ENCODE peak calls at places on chromosomes 5 and 9, in four cellular contexts. X is HCT116, U is endothelial cell of umbilical vein, B is body of pancreas. V is an unnamed sample.

GRCh38 chr5:132272341-132273210 is 15.1 kb downstream of the PDLIM4 start:
- DNase-seq in X (no peak), U (peak), B (peak), V (no peak)

GRCh38 chr5:62720036-62720441 is 141.4 kb downstream of the LRRC70 start:
- DNase-seq in X (peak), U (peak), B (peak), V (no peak)

GRCh38 chr9:88258012-88258411 is 119.7 kb upstream of the SPATA31C2 start:
- DNase-seq in X (no peak), U (peak), B (peak), V (no peak)

GRCh38 chr5:73740274-73740790 is 114.3 kb downstream of the ARHGEF28 start:
- DNase-seq in X (no peak), U (peak), B (no peak), V (no peak)

GRCh38 chr5:76947064-76947463 is 5.8 kb upstream of the CRHBP start:
- DNase-seq in X (no peak), U (peak), B (no peak), V (no peak)

GRCh38 chr5:176922817-176923216 is 23.7 kb upstream of the HK3 start:
- DNase-seq in X (no peak), U (no peak), B (no peak), V (no peak)

GRCh38 chr5:131389096-131389868 is 125.4 kb downstream of the CDC42SE2 start:
- DNase-seq in X (no peak), U (no peak), B (no peak), V (no peak)

GRCh38 chr5:173639-174600 is 17.4 kb upstream of the LRRC14B start:
- DNase-seq in X (no peak), U (no peak), B (no peak), V (no peak)

GRCh38 chr9:70217029-70217428 is 41.7 kb upstream of the SMC5 start:
- DNase-seq in X (no peak), U (no peak), B (no peak), V (no peak)

GRCh38 chr5:147559725-147560124 is 49.9 kb upstream of the DPYSL3 start:
- DNase-seq in X (no peak), U (peak), B (no peak), V (no peak)

GRCh38 chr9:7983361-7983974 is 183.9 kb upstream of the DMAC1 start:
- DNase-seq in X (no peak), U (no peak), B (no peak), V (no peak)

GRCh38 chr9:102479191-102479590 is 515.9 kb upstream of the CYLC2 start:
- DNase-seq in X (no peak), U (no peak), B (no peak), V (peak)

GRCh38 chr5:122200894-122201293 is 71.5 kb downstream of the ZNF474 start:
- DNase-seq in X (no peak), U (no peak), B (no peak), V (no peak)

GRCh38 chr5:35990941-35991592 is at the start of gene UGT3A1:
- DNase-seq in X (no peak), U (no peak), B (no peak), V (no peak)

GRCh38 chr9:1434082-1434481 is 383.9 kb downstream of the DMRT2 start:
- DNase-seq in X (no peak), U (no peak), B (no peak), V (no peak)

GRCh38 chr9:73153793-73154227 is 2.1 kb downstream of the ANXA1 start:
- DNase-seq in X (no peak), U (peak), B (no peak), V (no peak)

GRCh38 chr5:58963361-58963760 is 380.5 kb downstream of the RAB3C start:
- DNase-seq in X (no peak), U (no peak), B (no peak), V (no peak)

GRCh38 chr5:157994906-157995519 is 136.1 kb upstream of the CLINT1 start:
- DNase-seq in X (peak), U (peak), B (peak), V (peak)

GRCh38 chr5:8517461-8517860 is 648.5 kb downstream of the MTRR start:
- DNase-seq in X (no peak), U (no peak), B (no peak), V (no peak)

GRCh38 chr5:116970318-116970717 is 395.7 kb upstream of the SEMA6A start:
- DNase-seq in X (no peak), U (no peak), B (no peak), V (no peak)

GRCh38 chr5:146331257-146331822 is 7.3 kb upstream of the POU4F3 start:
- DNase-seq in X (no peak), U (no peak), B (no peak), V (no peak)

GRCh38 chr5:149237662-149238061 is 34.0 kb upstream of the AFAP1L1 start:
- DNase-seq in X (no peak), U (no peak), B (no peak), V (no peak)

GRCh38 chr5:119411291-119411934 is 40.9 kb upstream of the HSD17B4 start:
- DNase-seq in X (no peak), U (peak), B (no peak), V (peak)

GRCh38 chr5:957730-958485 is 50.7 kb upstream of the NKD2 start:
- DNase-seq in X (no peak), U (peak), B (no peak), V (no peak)

GRCh38 chr9:92762781-92763708 is 1.6 kb downstream of the BICD2 start:
- DNase-seq in X (no peak), U (no peak), B (no peak), V (no peak)

GRCh38 chr9:31799953-31800609 is 584.4 kb upstream of the ACO1 start:
- DNase-seq in X (peak), U (peak), B (no peak), V (no peak)

GRCh38 chr9:5146241-5146640 is 39.2 kb downstream of the INSL6 start:
- DNase-seq in X (no peak), U (no peak), B (no peak), V (no peak)

DNA sequence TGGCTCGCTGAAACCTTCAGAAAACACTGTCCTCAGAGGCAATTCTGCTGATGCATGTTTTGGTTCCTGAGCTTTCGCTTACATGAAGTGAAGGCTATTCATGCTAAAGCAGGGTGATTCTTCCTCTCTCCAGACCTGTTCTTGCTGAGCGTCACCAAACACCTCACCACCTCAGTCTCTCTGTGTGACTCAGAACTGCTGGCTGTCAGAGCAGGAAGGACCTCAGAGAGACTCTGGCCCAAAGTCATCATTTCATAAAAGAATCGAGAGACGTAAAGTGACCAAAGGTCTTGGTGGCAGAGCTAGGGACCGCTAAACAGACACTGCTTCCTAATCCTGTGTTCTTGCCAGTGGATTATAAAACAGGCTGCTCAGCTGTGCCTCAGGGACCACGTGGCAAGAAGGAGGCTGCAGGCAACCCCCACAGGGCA is 73.8 kb downstream of the LHFPL2 start:
- DNase-seq in X (no peak), U (no peak), B (no peak), V (no peak)
- TF ChIP-seq POLR2A in X (no peak), U (no peak), B (no peak), V (no peak)

DNA sequence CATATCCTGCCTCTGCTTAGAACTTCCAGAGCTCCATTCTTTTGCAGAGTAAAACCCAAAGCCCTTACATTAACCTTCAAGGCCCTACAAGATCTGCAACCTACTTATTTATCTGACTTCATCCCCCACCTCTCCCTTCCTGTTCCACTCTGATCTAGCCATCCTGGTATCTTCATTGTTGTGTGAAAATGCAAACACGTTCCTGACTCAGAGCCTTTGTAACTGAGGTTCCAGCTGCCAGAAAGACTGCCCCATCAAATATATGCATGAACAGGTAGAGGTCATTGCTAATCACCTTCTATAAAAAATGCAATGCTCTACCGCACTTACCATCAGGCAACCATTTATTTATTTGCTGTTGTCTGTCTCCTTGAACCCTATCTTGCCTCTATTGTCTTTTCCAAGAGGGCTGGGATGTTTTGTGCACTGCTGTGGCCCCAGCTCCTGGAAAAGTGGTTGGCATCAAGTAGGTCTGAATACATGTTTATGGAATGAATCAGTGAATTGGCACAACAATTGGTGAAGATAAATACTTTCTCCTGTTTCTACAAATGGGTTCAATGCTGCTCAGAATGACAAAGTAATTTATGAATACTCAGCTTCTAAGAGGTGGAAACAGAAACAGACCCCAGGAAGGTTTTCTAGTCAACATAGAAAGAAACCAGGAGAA is 230.5 kb upstream of the CD180 start:
- DNase-seq in X (no peak), U (no peak), B (no peak), V (no peak)
- TF ChIP-seq POLR2A in X (no peak), U (no peak), B (no peak), V (no peak)

GRCh38 chr9:132356276-132356924 is 1.6 kb upstream of the SETX start:
- DNase-seq in X (no peak), U (no peak), B (no peak), V (no peak)

GRCh38 chr9:132350861-132351315 is 3.9 kb downstream of the SETX start:
- DNase-seq in X (no peak), U (peak), B (no peak), V (no peak)

GRCh38 chr9:132351404-132352050 is 3.3 kb downstream of the SETX start:
- DNase-seq in X (no peak), U (no peak), B (no peak), V (no peak)

GRCh38 chr9:132357764-132358163 is 3.0 kb upstream of the SETX start:
- DNase-seq in X (no peak), U (no peak), B (no peak), V (no peak)

DNA sequence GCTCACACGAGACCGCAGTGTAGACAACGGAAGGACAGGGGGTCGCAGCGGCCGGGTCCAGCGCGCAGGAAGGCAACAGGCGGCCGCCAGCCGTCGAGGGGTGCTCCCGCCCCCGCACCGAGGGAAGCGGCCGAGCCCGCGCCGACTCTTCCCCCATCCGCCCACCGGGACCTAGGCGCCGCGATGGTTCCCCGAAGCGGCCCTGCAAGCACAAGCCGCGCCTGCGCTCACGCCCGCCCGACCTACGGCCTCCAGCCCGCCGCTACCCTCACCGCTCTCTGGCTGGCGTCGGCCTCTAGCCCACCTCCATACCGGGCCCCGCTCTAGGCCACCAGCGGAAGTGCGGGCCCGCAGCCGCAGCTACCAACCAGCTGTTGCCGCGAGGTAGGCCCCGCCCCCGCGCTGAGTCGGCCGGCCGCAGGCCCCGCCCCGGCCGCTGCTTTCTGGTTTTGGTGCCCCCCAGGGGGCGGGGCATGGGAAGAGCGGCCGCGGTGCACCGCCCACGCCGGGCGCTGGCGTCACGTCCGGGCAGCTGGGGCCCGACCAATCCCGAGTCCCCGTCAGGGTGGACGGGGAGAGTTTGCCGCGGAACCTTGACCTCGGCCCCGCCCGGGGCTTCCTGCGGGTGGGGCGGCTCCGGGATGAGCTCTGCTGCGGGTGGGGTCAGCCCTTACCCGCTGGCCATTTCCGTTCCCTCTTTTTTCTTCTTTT is at the start of gene SETX:
- DNase-seq in X (peak), U (peak), B (peak), V (peak)
- TF ChIP-seq POLR2A in X (peak), U (peak), B (peak), V (peak)

DNA sequence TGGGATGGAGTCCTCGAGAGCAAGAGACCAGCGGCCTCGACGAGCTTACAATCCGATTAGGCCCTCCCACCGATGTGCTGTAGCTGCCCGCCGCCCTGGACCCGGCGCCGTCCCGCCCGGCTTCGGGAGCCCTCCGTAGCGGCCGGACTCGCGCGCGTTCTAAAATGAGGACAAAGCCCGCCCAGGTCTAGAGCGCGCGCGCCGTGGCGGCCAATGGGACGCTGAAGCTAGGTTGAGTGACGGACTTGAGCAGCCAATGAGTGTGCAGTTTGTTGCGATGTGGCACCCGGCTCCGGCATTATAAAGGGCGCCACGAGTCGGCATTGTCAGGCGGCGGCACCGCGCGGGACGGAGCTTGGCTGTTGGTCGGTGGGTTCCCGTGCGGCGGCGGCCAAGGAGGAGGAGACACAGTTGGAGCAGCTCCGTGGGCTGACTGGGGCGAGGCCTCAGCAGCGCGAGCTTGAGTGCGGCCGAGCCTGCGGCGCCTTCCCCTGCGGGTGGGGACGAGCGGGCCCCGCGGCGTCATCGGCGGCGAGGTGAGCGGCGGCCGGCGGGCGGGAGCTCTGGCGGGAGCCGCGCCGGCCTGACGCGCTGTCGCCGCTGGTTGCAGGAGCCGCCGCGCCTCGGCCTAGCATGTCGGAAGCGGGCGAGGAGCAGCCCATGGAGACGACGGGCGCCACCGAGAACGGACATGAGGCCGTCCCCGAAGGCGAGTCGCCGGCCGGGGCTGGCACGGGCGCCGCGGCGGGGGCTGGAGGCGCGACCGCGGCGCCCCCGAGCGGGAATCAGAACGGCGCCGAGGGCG is at the start of gene HNRNPAB:
- DNase-seq in X (peak), U (peak), B (peak), V (peak)
- TF ChIP-seq POLR2A in X (peak), U (peak), B (peak), V (peak)

GRCh38 chr9:136690104-136690840 is 3.0 kb upstream of the AGPAT2 start:
- DNase-seq in X (no peak), U (no peak), B (peak), V (no peak)
- TF ChIP-seq POLR2A in X (no peak), U (no peak), B (peak), V (no peak)

DNA sequence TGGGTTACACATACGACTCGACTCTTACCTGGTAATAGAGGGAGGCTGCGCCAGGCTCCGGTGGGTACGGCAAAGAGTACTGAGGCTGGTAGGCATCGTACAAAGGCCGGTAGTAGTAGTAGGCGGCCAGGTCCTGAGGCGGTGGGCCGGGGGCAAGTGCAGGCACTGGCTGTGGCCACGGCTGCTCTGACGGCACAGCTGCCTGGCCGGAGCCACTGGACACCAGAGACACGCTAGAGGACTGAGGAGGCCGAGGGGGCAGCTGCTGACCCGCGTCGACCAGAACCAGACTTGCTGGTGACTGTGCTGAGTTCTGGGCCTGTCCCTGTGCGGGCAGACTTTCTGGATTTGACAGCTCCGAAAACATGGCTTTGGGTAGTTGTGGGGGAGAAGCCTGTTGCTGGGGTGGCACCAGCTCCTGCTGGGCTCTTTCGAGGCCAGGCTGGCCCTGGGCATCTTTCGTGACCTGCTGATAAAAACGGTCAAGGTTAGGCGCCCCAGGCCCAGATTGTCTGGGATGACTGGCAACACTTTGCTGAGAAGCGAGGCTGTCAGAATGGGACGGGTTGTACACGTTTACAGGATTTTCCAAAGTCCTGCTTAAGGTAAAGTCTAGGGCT is 8.7 kb downstream of the SEC16A start:
- DNase-seq in X (no peak), U (no peak), B (no peak), V (no peak)
- TF ChIP-seq POLR2A in X (no peak), U (no peak), B (no peak), V (no peak)

V was measured in H54.